ENCODE peak calls at places on chromosomes 7 and 10, in nine cellular contexts. One of them, this sample, is unnamed.

GRCh38 chr7:154928136-154929005 is 74.6 kb downstream of the PAXIP1 start:
- DNase-seq in sigmoid colon: no peak
- DNase-seq in heart left ventricle: no peak
- DNase-seq in lower leg skin: peak
- DNase-seq in A549: peak
- DNase-seq in Peyer's patch: peak
- DNase-seq in suprapubic skin: no peak
- DNase-seq in adrenal gland: peak
- DNase-seq in GM12891: peak
- DNase-seq in this sample: peak

GRCh38 chr7:38975944-38976392 is 1.7 kb upstream of the POU6F2 start:
- DNase-seq in sigmoid colon: no peak
- DNase-seq in heart left ventricle: peak
- DNase-seq in lower leg skin: no peak
- DNase-seq in A549: no peak
- DNase-seq in Peyer's patch: no peak
- DNase-seq in suprapubic skin: no peak
- DNase-seq in adrenal gland: no peak
- DNase-seq in GM12891: no peak
- DNase-seq in this sample: no peak

GRCh38 chr7:36153571-36154097 is 580 bp downstream of the EEPD1 start:
- DNase-seq in sigmoid colon: peak
- DNase-seq in heart left ventricle: peak
- DNase-seq in lower leg skin: peak
- DNase-seq in A549: no peak
- DNase-seq in Peyer's patch: peak
- DNase-seq in suprapubic skin: peak
- DNase-seq in adrenal gland: peak
- DNase-seq in GM12891: no peak
- DNase-seq in this sample: no peak

GRCh38 chr10:53315709-53316108 is 543.1 kb upstream of the MBL2 start:
- DNase-seq in sigmoid colon: no peak
- DNase-seq in heart left ventricle: no peak
- DNase-seq in lower leg skin: no peak
- DNase-seq in A549: no peak
- DNase-seq in Peyer's patch: no peak
- DNase-seq in suprapubic skin: no peak
- DNase-seq in adrenal gland: no peak
- DNase-seq in GM12891: no peak
- DNase-seq in this sample: no peak

GRCh38 chr7:99083733-99084132 is 60.2 kb downstream of the SMURF1 start:
- DNase-seq in sigmoid colon: no peak
- DNase-seq in heart left ventricle: no peak
- DNase-seq in lower leg skin: no peak
- DNase-seq in A549: no peak
- DNase-seq in Peyer's patch: no peak
- DNase-seq in suprapubic skin: no peak
- DNase-seq in adrenal gland: no peak
- DNase-seq in GM12891: no peak
- DNase-seq in this sample: no peak

GRCh38 chr7:104416866-104417393 is 88.5 kb downstream of the LHFPL3 start:
- DNase-seq in sigmoid colon: no peak
- DNase-seq in heart left ventricle: no peak
- DNase-seq in lower leg skin: no peak
- DNase-seq in A549: no peak
- DNase-seq in Peyer's patch: no peak
- DNase-seq in suprapubic skin: no peak
- DNase-seq in adrenal gland: no peak
- DNase-seq in GM12891: no peak
- DNase-seq in this sample: no peak

GRCh38 chr7:127392566-127393369 is at the start of gene ZNF800:
- DNase-seq in sigmoid colon: peak
- DNase-seq in heart left ventricle: peak
- DNase-seq in lower leg skin: peak
- DNase-seq in A549: peak
- DNase-seq in Peyer's patch: peak
- DNase-seq in suprapubic skin: peak
- DNase-seq in adrenal gland: peak
- DNase-seq in GM12891: peak
- DNase-seq in this sample: peak

GRCh38 chr10:85259908-85260307 is 931.5 kb downstream of the CCSER2 start:
- DNase-seq in sigmoid colon: no peak
- DNase-seq in heart left ventricle: no peak
- DNase-seq in lower leg skin: no peak
- DNase-seq in A549: no peak
- DNase-seq in Peyer's patch: no peak
- DNase-seq in suprapubic skin: no peak
- DNase-seq in adrenal gland: no peak
- DNase-seq in GM12891: no peak
- DNase-seq in this sample: no peak

GRCh38 chr7:139127648-139128047 is 18.1 kb upstream of the ZC3HAV1 start:
- DNase-seq in sigmoid colon: no peak
- DNase-seq in heart left ventricle: no peak
- DNase-seq in lower leg skin: no peak
- DNase-seq in A549: peak
- DNase-seq in Peyer's patch: no peak
- DNase-seq in suprapubic skin: no peak
- DNase-seq in adrenal gland: no peak
- DNase-seq in GM12891: no peak
- DNase-seq in this sample: peak

GRCh38 chr7:139131622-139132021 is 22.1 kb upstream of the ZC3HAV1 start:
- DNase-seq in sigmoid colon: no peak
- DNase-seq in heart left ventricle: no peak
- DNase-seq in lower leg skin: no peak
- DNase-seq in A549: no peak
- DNase-seq in Peyer's patch: no peak
- DNase-seq in suprapubic skin: no peak
- DNase-seq in adrenal gland: no peak
- DNase-seq in GM12891: no peak
- DNase-seq in this sample: no peak

GRCh38 chr7:139139150-139139549 is 29.6 kb upstream of the ZC3HAV1 start:
- DNase-seq in sigmoid colon: no peak
- DNase-seq in heart left ventricle: no peak
- DNase-seq in lower leg skin: no peak
- DNase-seq in A549: no peak
- DNase-seq in Peyer's patch: no peak
- DNase-seq in suprapubic skin: no peak
- DNase-seq in adrenal gland: no peak
- DNase-seq in GM12891: no peak
- DNase-seq in this sample: no peak

GRCh38 chr7:139133335-139134139 is 24.0 kb upstream of the ZC3HAV1 start:
- DNase-seq in sigmoid colon: peak
- DNase-seq in heart left ventricle: peak
- DNase-seq in lower leg skin: peak
- DNase-seq in A549: peak
- DNase-seq in Peyer's patch: peak
- DNase-seq in suprapubic skin: peak
- DNase-seq in adrenal gland: peak
- DNase-seq in GM12891: peak
- DNase-seq in this sample: peak
- TF ChIP-seq POLR2A in sigmoid colon: no peak
- TF ChIP-seq POLR2A in heart left ventricle: no peak
- TF ChIP-seq POLR2A in lower leg skin: no peak
- TF ChIP-seq POLR2A in A549: peak
- TF ChIP-seq POLR2A in Peyer's patch: no peak
- TF ChIP-seq POLR2A in suprapubic skin: no peak
- TF ChIP-seq POLR2A in adrenal gland: no peak
- TF ChIP-seq POLR2A in GM12891: no peak
- TF ChIP-seq POLR2A in this sample: peak

DNA sequence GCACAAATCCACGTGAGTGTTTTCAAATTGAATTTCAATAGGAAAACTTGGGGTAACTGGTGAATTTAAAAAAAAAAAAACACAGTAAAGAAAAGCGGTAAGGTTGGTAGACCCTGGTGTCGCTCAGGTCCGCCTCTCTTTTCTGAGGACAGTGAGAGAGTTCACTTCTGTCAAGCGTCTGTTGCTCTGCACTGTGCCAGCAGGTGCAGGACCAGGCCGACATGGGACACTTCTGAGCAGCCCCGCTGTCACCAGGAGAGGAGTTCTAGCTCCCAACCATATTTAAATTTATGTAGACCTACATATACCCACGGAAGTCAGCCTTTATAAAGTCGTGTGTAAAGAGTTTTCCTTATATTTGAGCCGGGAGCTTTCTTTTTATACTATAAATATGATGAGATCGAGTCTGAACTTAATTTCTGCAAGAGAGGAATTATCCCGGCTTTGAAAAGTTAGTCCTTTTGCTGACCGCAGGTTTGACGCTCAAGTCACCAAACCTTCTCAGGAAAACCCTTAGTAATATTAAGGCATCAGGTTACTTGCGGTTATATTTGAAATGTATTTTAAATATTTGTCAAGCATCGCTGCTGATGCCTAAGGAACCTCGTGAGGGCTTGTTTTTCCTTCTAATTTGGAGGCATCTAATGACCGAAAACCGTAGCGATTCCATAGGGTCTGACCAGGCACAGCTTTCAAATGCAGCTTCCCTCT is 550 bp downstream of the IKZF1 start:
- DNase-seq in sigmoid colon: no peak
- DNase-seq in heart left ventricle: no peak
- DNase-seq in lower leg skin: no peak
- DNase-seq in A549: no peak
- DNase-seq in Peyer's patch: peak
- DNase-seq in suprapubic skin: no peak
- DNase-seq in adrenal gland: no peak
- DNase-seq in GM12891: peak
- DNase-seq in this sample: peak
- TF ChIP-seq POLR2A in sigmoid colon: no peak
- TF ChIP-seq POLR2A in heart left ventricle: no peak
- TF ChIP-seq POLR2A in lower leg skin: no peak
- TF ChIP-seq POLR2A in A549: no peak
- TF ChIP-seq POLR2A in Peyer's patch: no peak
- TF ChIP-seq POLR2A in suprapubic skin: no peak
- TF ChIP-seq POLR2A in adrenal gland: no peak
- TF ChIP-seq POLR2A in GM12891: no peak
- TF ChIP-seq POLR2A in this sample: peak

GRCh38 chr10:5625992-5626777 is 40.2 kb downstream of the ASB13 start:
- DNase-seq in sigmoid colon: no peak
- DNase-seq in heart left ventricle: no peak
- DNase-seq in lower leg skin: no peak
- DNase-seq in A549: no peak
- DNase-seq in Peyer's patch: no peak
- DNase-seq in suprapubic skin: no peak
- DNase-seq in adrenal gland: peak
- DNase-seq in GM12891: no peak
- DNase-seq in this sample: no peak

GRCh38 chr10:5628798-5629788 is 37.3 kb downstream of the ASB13 start:
- DNase-seq in sigmoid colon: no peak
- DNase-seq in heart left ventricle: no peak
- DNase-seq in lower leg skin: no peak
- DNase-seq in A549: no peak
- DNase-seq in Peyer's patch: no peak
- DNase-seq in suprapubic skin: no peak
- DNase-seq in adrenal gland: no peak
- DNase-seq in GM12891: no peak
- DNase-seq in this sample: no peak

GRCh38 chr10:5627486-5628044 is 38.8 kb downstream of the ASB13 start:
- DNase-seq in sigmoid colon: no peak
- DNase-seq in heart left ventricle: peak
- DNase-seq in lower leg skin: no peak
- DNase-seq in A549: no peak
- DNase-seq in Peyer's patch: no peak
- DNase-seq in suprapubic skin: no peak
- DNase-seq in adrenal gland: no peak
- DNase-seq in GM12891: no peak
- DNase-seq in this sample: no peak

GRCh38 chr10:5629789-5630436 is 36.5 kb downstream of the ASB13 start:
- DNase-seq in sigmoid colon: peak
- DNase-seq in heart left ventricle: peak
- DNase-seq in lower leg skin: peak
- DNase-seq in A549: peak
- DNase-seq in Peyer's patch: peak
- DNase-seq in suprapubic skin: no peak
- DNase-seq in adrenal gland: peak
- DNase-seq in GM12891: peak
- DNase-seq in this sample: peak

DNA sequence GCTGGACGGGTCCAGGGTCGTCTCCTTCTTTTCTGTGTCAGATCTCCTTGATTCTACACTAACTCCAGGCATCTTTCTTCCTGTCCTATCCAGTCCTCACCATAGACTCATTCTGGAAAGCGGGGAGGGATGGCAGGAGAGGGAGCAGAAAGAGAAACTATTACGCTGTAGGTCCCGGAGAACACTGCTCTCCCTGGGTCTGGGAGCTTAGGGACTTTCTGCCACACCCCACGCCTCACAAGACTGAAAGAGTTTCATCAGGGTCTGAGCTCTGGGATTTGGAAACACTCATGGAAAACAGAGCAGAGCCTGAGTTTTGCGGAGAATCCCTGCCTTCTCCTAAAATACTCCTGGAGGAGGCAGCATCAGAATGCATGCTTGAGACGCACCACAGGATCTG is 38.0 kb downstream of the ASB13 start:
- DNase-seq in sigmoid colon: peak
- DNase-seq in heart left ventricle: peak
- DNase-seq in lower leg skin: no peak
- DNase-seq in A549: no peak
- DNase-seq in Peyer's patch: peak
- DNase-seq in suprapubic skin: no peak
- DNase-seq in adrenal gland: no peak
- DNase-seq in GM12891: no peak
- DNase-seq in this sample: no peak
- TF ChIP-seq POLR2A in sigmoid colon: no peak
- TF ChIP-seq POLR2A in heart left ventricle: no peak
- TF ChIP-seq POLR2A in lower leg skin: no peak
- TF ChIP-seq POLR2A in A549: no peak
- TF ChIP-seq POLR2A in Peyer's patch: no peak
- TF ChIP-seq POLR2A in suprapubic skin: no peak
- TF ChIP-seq POLR2A in adrenal gland: no peak
- TF ChIP-seq POLR2A in GM12891: no peak
- TF ChIP-seq POLR2A in this sample: no peak

DNA sequence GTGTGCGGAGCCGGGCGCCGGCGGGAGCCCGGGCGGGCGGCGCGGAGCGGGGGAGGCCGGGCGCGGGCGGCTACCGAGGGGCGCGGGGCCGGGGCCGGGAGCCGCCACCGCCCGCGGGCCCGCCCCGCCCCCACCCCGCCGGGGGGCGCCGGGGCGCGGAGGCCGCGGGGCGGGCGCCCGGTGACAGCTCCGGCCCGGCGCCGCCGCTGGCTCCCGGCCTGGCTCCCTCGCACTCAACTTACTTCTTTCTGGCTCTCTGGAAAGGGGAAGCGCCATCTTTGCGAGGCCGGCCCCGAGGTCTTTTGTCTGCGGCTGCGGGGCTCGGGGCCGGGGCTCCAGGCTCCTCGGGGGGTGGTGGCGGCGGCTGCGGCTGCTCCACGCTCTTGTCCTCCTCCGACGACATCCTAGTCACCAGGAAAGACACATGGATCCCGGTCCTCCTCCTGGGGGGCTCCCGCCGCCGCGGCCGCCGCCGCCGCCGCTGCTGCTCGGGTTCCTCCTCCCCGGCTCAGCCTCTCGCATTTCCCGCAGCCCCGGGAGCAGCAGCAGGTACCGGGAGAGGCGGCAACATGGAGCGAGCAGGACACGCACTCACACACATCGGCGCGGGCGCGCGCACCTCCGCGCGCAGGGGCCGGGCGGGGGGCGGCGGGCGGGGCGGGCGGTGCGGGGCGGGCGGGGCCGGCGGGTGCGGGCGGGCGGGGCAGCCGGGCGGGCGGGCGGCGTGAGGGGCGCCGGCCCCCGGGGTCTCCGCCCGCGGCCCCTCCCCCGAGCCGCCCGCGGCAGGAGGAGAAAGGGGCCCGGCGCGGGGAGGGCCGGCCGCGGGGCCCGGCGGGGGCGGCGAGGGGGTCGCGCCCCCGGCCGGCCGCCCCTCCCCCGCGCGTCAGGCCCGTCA is at the start of gene KMT2C:
- DNase-seq in sigmoid colon: peak
- DNase-seq in heart left ventricle: peak
- DNase-seq in lower leg skin: peak
- DNase-seq in A549: peak
- DNase-seq in Peyer's patch: peak
- DNase-seq in suprapubic skin: peak
- DNase-seq in adrenal gland: peak
- DNase-seq in GM12891: peak
- DNase-seq in this sample: peak
- TF ChIP-seq POLR2A in sigmoid colon: peak
- TF ChIP-seq POLR2A in heart left ventricle: no peak
- TF ChIP-seq POLR2A in lower leg skin: no peak
- TF ChIP-seq POLR2A in A549: peak
- TF ChIP-seq POLR2A in Peyer's patch: peak
- TF ChIP-seq POLR2A in suprapubic skin: no peak
- TF ChIP-seq POLR2A in adrenal gland: no peak
- TF ChIP-seq POLR2A in GM12891: no peak
- TF ChIP-seq POLR2A in this sample: peak

This sample was measured in erythroblast.